ENCODE peak calls at places on chromosome 10, in five cellular contexts. J, C, W, M and U are unnamed samples.

GRCh38 chr10:81961451-81962184 is 86.6 kb downstream of the NRG3 start:
- DNase-seq in J (no peak), M (no peak), W (no peak), C (no peak), U (no peak)

GRCh38 chr10:96238889-96239624 is 32.3 kb downstream of the BLNK start:
- DNase-seq in W (no peak), M (no peak), C (no peak), J (no peak), U (no peak)

GRCh38 chr10:116721991-116722392 is 20.4 kb downstream of the HSPA12A start:
- DNase-seq in M (no peak), C (no peak), W (peak), J (no peak), U (no peak)

GRCh38 chr10:103718247-103718620 is 137.1 kb downstream of the SH3PXD2A start:
- DNase-seq in J (no peak), W (no peak), M (no peak), C (no peak), U (no peak)

GRCh38 chr10:120186506-120186905 is 270.5 kb upstream of the PLPP4 start:
- DNase-seq in J (no peak), W (no peak), M (no peak), C (no peak), U (no peak)

GRCh38 chr10:3258291-3258848 is 85.8 kb upstream of the PITRM1 start:
- DNase-seq in C (no peak), W (no peak), M (no peak), J (no peak), U (no peak)

GRCh38 chr10:71795248-71795647 is 21.9 kb upstream of the VSIR start:
- DNase-seq in M (peak), J (no peak), W (no peak), C (no peak), U (no peak)

GRCh38 chr10:3000063-3000462 is 67.3 kb upstream of the PFKP start:
- DNase-seq in W (no peak), C (no peak), M (no peak), J (no peak), U (no peak)

GRCh38 chr10:119045561-119045960 is 16.0 kb downstream of the NANOS1 start:
- DNase-seq in M (no peak), W (no peak), C (no peak), J (no peak), U (no peak)

GRCh38 chr10:78255796-78256638 is 222.4 kb downstream of the RPS24 start:
- DNase-seq in W (no peak), J (peak), M (no peak), C (no peak), U (no peak)

GRCh38 chr10:123017421-123018165 is 8.8 kb downstream of the ACADSB start:
- DNase-seq in C (no peak), J (no peak), M (peak), W (no peak), U (no peak)

GRCh38 chr10:78756604-78757442 is 311.9 kb upstream of the ZMIZ1 start:
- DNase-seq in C (no peak), M (no peak), W (no peak), J (peak), U (no peak)

GRCh38 chr10:48885376-48885775 is 54.3 kb downstream of the LRRC18 start:
- DNase-seq in C (no peak), M (peak), W (peak), J (peak), U (no peak)

GRCh38 chr10:79049931-79050895 is 18.6 kb upstream of the ZMIZ1 start:
- DNase-seq in J (no peak), W (peak), C (no peak), M (peak), U (no peak)

GRCh38 chr10:43204943-43205671 is 61.8 kb downstream of the RASGEF1A start:
- DNase-seq in W (peak), J (peak), M (peak), C (no peak), U (no peak)

GRCh38 chr10:115879372-115879771 is 393.6 kb downstream of the GFRA1 start:
- DNase-seq in C (no peak), J (no peak), W (no peak), M (no peak), U (no peak)